ENCODE peak calls at places on chromosomes 1 and 21, in nine cellular contexts. Y is erythroblast; Q is psoas muscle; R is neural crest cell; I is NCI-H1436; U is ELF-1; D is Kasumi-1; B is stimulated activated CD4-positive, alpha-beta T cell treated with anti-CD3 and anti-CD28 coated beads, Interleukin-4, amount 100 ng/mL, for 48 hours; F is activated T-cell treated with anti-CD3 and anti-CD28 coated beads for 24 hours. J is an unnamed sample.

GRCh38 chr1:240528566-240528965 is 83.4 kb downstream of the GREM2 start:
- DNase-seq in I (no peak), D (no peak), B (no peak), Y (no peak), R (no peak), F (no peak), Q (no peak), U (no peak), J (no peak)

GRCh38 chr1:24253569-24253968 is 65.6 kb upstream of the GRHL3 start:
- DNase-seq in R (no peak), U (no peak), B (no peak), I (no peak), D (no peak), F (no peak), Q (no peak), Y (no peak), J (no peak)

GRCh38 chr1:15012822-15013221 is 140.7 kb upstream of the TMEM51 start:
- DNase-seq in B (no peak), D (no peak), U (no peak), R (no peak), F (no peak), Y (no peak), Q (no peak), I (no peak), J (no peak)

GRCh38 chr1:171310661-171311087 is 3.3 kb upstream of the FMO4 start:
- DNase-seq in Y (no peak), B (no peak), D (peak), U (peak), F (no peak), I (no peak), R (no peak), Q (no peak), J (no peak)

GRCh38 chr21:41597811-41598231 is 89.9 kb upstream of the TMPRSS2 start:
- DNase-seq in I (no peak), D (no peak), R (no peak), B (no peak), U (no peak), Q (no peak), Y (no peak), F (no peak), J (no peak)

GRCh38 chr1:119047040-119047438 is 58.9 kb upstream of the TBX15 start:
- DNase-seq in R (no peak), Q (no peak), D (no peak), B (no peak), I (no peak), Y (no peak), F (no peak), U (no peak), J (no peak)

GRCh38 chr21:21028275-21028814 is 30.1 kb downstream of the NCAM2 start:
- DNase-seq in U (no peak), B (no peak), Y (no peak), F (no peak), R (no peak), I (no peak), Q (no peak), D (no peak), J (no peak)

GRCh38 chr1:196466656-196467055 is 141.6 kb downstream of the KCNT2 start:
- DNase-seq in B (no peak), U (no peak), Y (no peak), F (no peak), D (no peak), I (no peak), Q (no peak), R (no peak), J (no peak)

GRCh38 chr1:178541829-178542553 is 29.1 kb downstream of the TEX35 start:
- DNase-seq in U (no peak), Q (no peak), D (peak), R (peak), B (peak), I (peak), Y (peak), F (peak), J (peak)

GRCh38 chr1:97461782-97462181 is 459.1 kb downstream of the DPYD start:
- DNase-seq in I (no peak), U (no peak), Q (no peak), F (no peak), R (no peak), Y (no peak), B (no peak), D (no peak), J (no peak)

GRCh38 chr1:27475707-27476106 is 14.3 kb downstream of the WASF2 start:
- DNase-seq in F (no peak), I (no peak), Y (no peak), D (no peak), Q (no peak), R (no peak), U (no peak), B (no peak), J (no peak)